ENCODE peak calls at places on chromosomes 5 and 9, in six cellular contexts. R is cardiac muscle cell; Y is neuronal stem cell; A is trophoblast cell; W is right cardiac atrium; K is effector memory CD4-positive, alpha-beta T cell. B is an unnamed sample.

GRCh38 chr9:129276486-129277260 is 98.6 kb upstream of the IER5L start:
- DNase-seq in K (no peak), Y (no peak), R (no peak), A (peak; percentile 22), W (no peak), B (peak; percentile 16)

GRCh38 chr5:78779771-78780616 is 131.4 kb upstream of the LHFPL2 start:
- DNase-seq in Y (no peak), R (peak; percentile 78), A (no peak), K (no peak), W (no peak), B (no peak)

GRCh38 chr5:151132959-151133358 is 24.6 kb downstream of the ANXA6 start:
- DNase-seq in A (no peak), R (no peak), Y (no peak), W (no peak), K (no peak), B (no peak)

GRCh38 chr5:4142842-4143241 is 547.2 kb downstream of the IRX1 start:
- DNase-seq in K (no peak), Y (no peak), W (no peak), A (no peak), R (no peak), B (no peak)

GRCh38 chr9:109498195-109499060 is at the start of gene PTPN3:
- DNase-seq in W (peak; percentile 75), R (no peak), Y (no peak), K (no peak), A (peak; percentile 68), B (no peak)

GRCh38 chr9:1938675-1939170 is 76.4 kb upstream of the SMARCA2 start:
- DNase-seq in A (no peak), W (no peak), Y (no peak), K (no peak), R (no peak), B (no peak)

GRCh38 chr5:102863764-102864560 is 108.9 kb downstream of the PAM start:
- DNase-seq in Y (no peak), K (no peak), A (no peak), R (no peak), W (no peak), B (no peak)

GRCh38 chr9:6226696-6227095 is 11.1 kb downstream of the IL33 start:
- DNase-seq in K (no peak), W (no peak), Y (no peak), A (no peak), R (peak; percentile 85), B (no peak)

GRCh38 chr9:11199335-11199734 is 586.5 kb upstream of the PTPRD start:
- DNase-seq in R (no peak), A (no peak), K (no peak), Y (peak; percentile 2), W (no peak), B (no peak)

GRCh38 chr5:107373511-107374263 is 297.1 kb downstream of the EFNA5 start:
- DNase-seq in A (no peak), W (no peak), Y (no peak), K (no peak), R (no peak), B (no peak)

GRCh38 chr5:68171101-68171558 is 44.4 kb upstream of the PIK3R1 start:
- DNase-seq in W (peak; percentile 87), Y (peak; percentile 31), R (peak; percentile 66), A (no peak), K (no peak), B (peak; percentile 73)

GRCh38 chr5:112163435-112163834 is 255.6 kb downstream of the EPB41L4A start:
- DNase-seq in Y (no peak), R (no peak), K (no peak), W (no peak), A (no peak), B (no peak)

GRCh38 chr9:111078391-111079038 is 40.2 kb upstream of the LPAR1 start:
- DNase-seq in W (no peak), A (peak; percentile 12), R (peak; percentile 16), K (no peak), Y (no peak), B (no peak)

GRCh38 chr5:37806016-37806415 is 33.8 kb downstream of the GDNF start:
- DNase-seq in R (no peak), K (no peak), A (no peak), W (no peak), Y (no peak), B (no peak)

GRCh38 chr5:55372130-55372925 is 64.5 kb downstream of the MTREX start:
- DNase-seq in W (no peak), Y (no peak), A (no peak), K (no peak), R (no peak), B (no peak)

GRCh38 chr5:83162598-83162997 is 85.3 kb downstream of the XRCC4 start:
- DNase-seq in A (no peak), Y (no peak), K (no peak), W (no peak), R (no peak), B (no peak)

GRCh38 chr9:13857521-13857920 is 456.4 kb downstream of the NFIB start:
- DNase-seq in Y (no peak), A (no peak), K (no peak), R (no peak), W (no peak), B (no peak)

GRCh38 chr9:132931178-132931735 is 13.2 kb downstream of the TSC1 start:
- DNase-seq in R (no peak), Y (no peak), A (no peak), K (no peak), W (no peak), B (no peak)

GRCh38 chr5:154202379-154203260 is 12.1 kb downstream of the GALNT10 start:
- DNase-seq in W (no peak), R (no peak), Y (no peak), K (no peak), A (no peak), B (no peak)

GRCh38 chr5:37722236-37723146 is 117.3 kb downstream of the GDNF start:
- DNase-seq in W (no peak), A (peak; percentile 83), R (peak; percentile 84), K (no peak), Y (peak; percentile 20), B (no peak)

GRCh38 chr5:10562202-10563131 is 1.4 kb upstream of the ANKRD33B start:
- DNase-seq in A (no peak), Y (no peak), R (no peak), W (peak; percentile 55), K (no peak), B (no peak)

GRCh38 chr5:143056792-143057579 is 286.8 kb downstream of the ARHGAP26 start:
- DNase-seq in Y (no peak), A (no peak), K (no peak), R (no peak), W (no peak), B (no peak)

GRCh38 chr5:34012791-34013190 is 4.9 kb upstream of the AMACR start:
- DNase-seq in R (peak; percentile 76), A (no peak), K (no peak), Y (no peak), W (no peak), B (no peak)

GRCh38 chr5:95808686-95809413 is 13.7 kb downstream of the GLRX start:
- DNase-seq in R (peak; percentile 91), W (peak; percentile 91), K (peak; percentile 77), A (peak; percentile 33), Y (no peak), B (no peak)

DNA sequence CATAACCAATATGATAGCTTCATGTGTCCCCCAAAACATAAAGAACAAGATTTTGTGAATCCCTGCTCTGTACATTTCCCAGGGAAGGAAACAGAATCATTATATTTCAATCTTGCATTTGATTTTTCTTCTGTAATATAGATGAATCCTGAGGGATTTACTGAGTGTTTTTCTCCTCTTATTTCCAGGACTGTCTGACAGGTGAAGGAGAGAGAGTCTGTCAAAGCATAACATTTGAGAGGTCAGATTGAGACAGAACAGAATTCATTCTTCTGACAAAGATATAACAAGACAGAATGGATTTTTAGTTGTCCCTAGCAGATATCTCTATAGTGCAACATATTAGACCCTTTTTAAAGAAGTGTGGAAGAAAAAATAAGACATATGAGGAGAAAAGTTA is 354.5 kb upstream of the IZUMO3 start:
- DNase-seq in K (no peak), Y (no peak), A (no peak), W (no peak), R (no peak), B (no peak)
- H3K27ac ChIP-seq in K (no peak overlapping the region), Y (no peak overlapping the region), A (no peak overlapping the region), W (no peak overlapping the region), R (peak overlapping the region; percentile 69), B (no peak overlapping the region)

GRCh38 chr9:18058564-18058963 is 415.4 kb upstream of the ADAMTSL1 start:
- DNase-seq in W (no peak), R (no peak), Y (no peak), K (no peak), A (no peak), B (no peak)
- H3K4me1 ChIP-seq in W (peaks cover 1% of the 10 kb centered on the region), R (no peaks in the 10 kb centered on the region), Y (no peaks in the 10 kb centered on the region), K (no peaks in the 10 kb centered on the region), A (no peaks in the 10 kb centered on the region), B (no peaks in the 10 kb centered on the region)

DNA sequence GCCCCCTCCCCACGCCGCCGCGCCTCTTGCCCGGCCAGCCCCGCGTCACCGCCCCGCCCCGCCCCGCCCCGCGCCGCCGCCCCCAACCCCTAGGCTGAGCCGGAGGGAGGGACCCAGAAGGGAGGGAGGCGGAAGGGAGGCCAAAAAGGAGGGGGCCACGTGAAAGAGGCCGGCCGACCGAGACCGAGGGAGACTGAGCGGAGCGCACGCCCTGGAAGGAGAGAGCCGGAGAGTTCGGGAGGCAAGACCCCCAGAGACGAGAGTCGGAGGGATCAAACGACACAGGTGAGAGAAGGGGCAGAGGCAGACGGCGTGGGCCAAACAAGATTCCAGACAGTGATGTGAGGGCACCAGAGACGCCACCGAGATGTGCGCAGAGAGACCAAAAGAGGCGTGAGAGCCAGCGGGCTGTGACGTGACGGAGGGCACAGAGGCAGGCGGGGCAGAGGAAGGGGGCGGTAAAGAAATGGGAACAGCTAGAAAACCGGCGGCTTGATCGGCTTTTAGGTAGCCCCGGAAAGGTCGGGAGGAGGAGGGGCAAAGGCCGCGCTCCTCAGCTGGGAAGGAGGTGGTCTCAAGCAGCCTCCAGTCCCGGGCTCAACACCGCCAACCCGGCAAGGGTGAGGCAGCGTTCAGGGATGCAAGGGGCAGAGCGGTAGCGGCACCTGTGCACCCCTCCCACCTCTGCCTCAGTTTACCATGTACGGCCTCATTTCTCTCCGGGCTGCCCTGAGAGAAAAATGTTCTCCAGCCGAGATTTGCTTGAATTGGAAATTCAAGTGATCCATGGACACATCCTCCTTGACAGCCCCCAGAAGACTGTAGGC is 414 bp upstream of the BARX1 start:
- DNase-seq in A (no peak), Y (no peak), R (no peak), W (no peak), K (peak; percentile 13), B (no peak)
- H3K27me3 ChIP-seq in A (peaks cover 97% of the 10 kb centered on the region), Y (peaks cover 97% of the 10 kb centered on the region), R (peaks cover 98% of the 10 kb centered on the region), W (no peaks in the 10 kb centered on the region), K (peaks cover 90% of the 10 kb centered on the region), B (peaks cover 96% of the 10 kb centered on the region)

DNA sequence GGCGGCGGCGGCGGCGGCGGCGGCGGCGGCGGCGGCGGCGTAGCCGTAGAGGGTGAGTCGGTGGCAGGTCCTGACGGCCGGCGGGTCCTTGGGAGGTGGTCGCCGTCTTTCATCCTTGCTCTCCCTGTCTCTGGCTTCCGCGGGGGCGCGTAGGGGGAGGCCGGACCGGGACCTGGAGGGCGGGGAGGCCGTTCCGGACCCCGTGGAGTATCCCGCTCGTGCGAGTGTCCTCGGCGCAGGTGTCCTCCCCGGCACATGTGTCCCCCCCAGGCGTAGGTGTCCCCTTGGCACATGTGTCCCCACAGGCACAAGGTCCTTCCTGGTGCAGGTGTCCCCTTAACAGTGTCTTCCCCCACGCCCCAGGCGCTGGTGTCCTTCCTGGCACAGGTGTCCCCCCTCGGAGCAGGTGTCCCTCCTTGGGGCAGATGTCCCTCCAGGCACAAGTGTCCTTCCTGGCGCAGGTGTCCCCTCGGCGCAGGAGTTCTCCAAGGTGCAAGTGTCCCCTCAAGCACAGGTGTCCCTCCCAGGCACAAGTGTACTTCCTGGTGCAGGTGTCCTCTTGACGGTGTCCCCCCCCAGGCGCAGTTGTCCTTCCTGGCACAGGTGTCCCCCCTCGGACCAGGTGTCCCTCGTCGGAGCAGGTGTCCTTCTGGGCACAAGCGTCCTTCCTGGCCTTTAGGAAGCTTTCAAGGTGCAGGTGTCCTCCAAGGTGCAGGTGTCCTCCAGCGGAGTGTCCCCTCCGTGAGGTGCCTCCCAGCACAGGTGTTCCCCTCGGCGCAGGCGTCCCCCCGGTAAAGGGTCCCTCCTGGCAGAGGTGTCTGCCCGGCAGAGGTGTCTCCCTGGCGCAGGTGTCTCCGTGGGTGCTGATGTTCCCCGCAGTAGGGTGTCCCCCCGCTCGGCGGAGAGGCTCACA is 519 bp downstream of the EXOC3 start:
- DNase-seq in Y (no peak), K (peak; percentile 9), A (no peak), R (peak; percentile 2), W (no peak), B (no peak)
- H3K27ac ChIP-seq in Y (no peak overlapping the region), K (peak overlapping the region; percentile 73), A (no peak overlapping the region), R (no peak overlapping the region), W (no peak overlapping the region), B (peak overlapping the region; percentile 79)